ENCODE peak calls at places on chromosome 6, in nine cellular contexts. One of them, this sample, is unnamed.

GRCh38 chr6:63856271-63856670 is 220.7 kb downstream of the PHF3 start:
- DNase-seq in glomerular endothelial cell: no peak
- DNase-seq in stimulated activated CD4-positive, alpha-beta T cell treated with anti-CD3 and anti-CD28 coated beads, Interleukin-2, amount 100 ng/mL, for 24 hours: no peak
- DNase-seq in GM04504: no peak
- DNase-seq in activated CD8-positive, alpha-beta memory T cell treated with anti-CD3 and anti-CD28 coated beads, Interleukin-2, amount 50 U/mL, for 4 hours: no peak
- DNase-seq in stimulated activated CD8-positive, alpha-beta memory T cell treated with anti-CD3 and anti-CD28 coated beads, Interleukin-2, amount 100 ng/mL, for 1 hour: no peak
- DNase-seq in HCT116: no peak
- DNase-seq in MV-4-11: no peak
- DNase-seq in NCI-H1436 treated with DMSO at 0.1 percent for 48 hours: no peak
- DNase-seq in this sample: no peak

GRCh38 chr6:46849361-46849690 is 56.1 kb downstream of the MEP1A start:
- DNase-seq in activated CD8-positive, alpha-beta memory T cell treated with anti-CD3 and anti-CD28 coated beads, Interleukin-2, amount 50 U/mL, for 4 hours: no peak
- DNase-seq in MV-4-11: no peak
- DNase-seq in stimulated activated CD8-positive, alpha-beta memory T cell treated with anti-CD3 and anti-CD28 coated beads, Interleukin-2, amount 100 ng/mL, for 1 hour: no peak
- DNase-seq in HCT116: no peak
- DNase-seq in glomerular endothelial cell: no peak
- DNase-seq in NCI-H1436 treated with DMSO at 0.1 percent for 48 hours: no peak
- DNase-seq in GM04504: no peak
- DNase-seq in stimulated activated CD4-positive, alpha-beta T cell treated with anti-CD3 and anti-CD28 coated beads, Interleukin-2, amount 100 ng/mL, for 24 hours: no peak
- DNase-seq in this sample: no peak

GRCh38 chr6:30194797-30195690 is 18.2 kb downstream of the TRIM26 start:
- DNase-seq in NCI-H1436 treated with DMSO at 0.1 percent for 48 hours: no peak
- DNase-seq in glomerular endothelial cell: no peak
- DNase-seq in stimulated activated CD4-positive, alpha-beta T cell treated with anti-CD3 and anti-CD28 coated beads, Interleukin-2, amount 100 ng/mL, for 24 hours: no peak
- DNase-seq in MV-4-11: no peak
- DNase-seq in stimulated activated CD8-positive, alpha-beta memory T cell treated with anti-CD3 and anti-CD28 coated beads, Interleukin-2, amount 100 ng/mL, for 1 hour: no peak
- DNase-seq in HCT116: no peak
- DNase-seq in GM04504: no peak
- DNase-seq in activated CD8-positive, alpha-beta memory T cell treated with anti-CD3 and anti-CD28 coated beads, Interleukin-2, amount 50 U/mL, for 4 hours: no peak
- DNase-seq in this sample: no peak

GRCh38 chr6:32906539-32906938 is 34.3 kb downstream of the HLA-DMB start:
- DNase-seq in stimulated activated CD8-positive, alpha-beta memory T cell treated with anti-CD3 and anti-CD28 coated beads, Interleukin-2, amount 100 ng/mL, for 1 hour: no peak
- DNase-seq in MV-4-11: no peak
- DNase-seq in activated CD8-positive, alpha-beta memory T cell treated with anti-CD3 and anti-CD28 coated beads, Interleukin-2, amount 50 U/mL, for 4 hours: no peak
- DNase-seq in stimulated activated CD4-positive, alpha-beta T cell treated with anti-CD3 and anti-CD28 coated beads, Interleukin-2, amount 100 ng/mL, for 24 hours: no peak
- DNase-seq in NCI-H1436 treated with DMSO at 0.1 percent for 48 hours: no peak
- DNase-seq in GM04504: no peak
- DNase-seq in HCT116: no peak
- DNase-seq in glomerular endothelial cell: no peak
- DNase-seq in this sample: no peak

GRCh38 chr6:132520953-132521352 is 8.0 kb upstream of the STX7 start:
- DNase-seq in HCT116: no peak
- DNase-seq in activated CD8-positive, alpha-beta memory T cell treated with anti-CD3 and anti-CD28 coated beads, Interleukin-2, amount 50 U/mL, for 4 hours: no peak
- DNase-seq in NCI-H1436 treated with DMSO at 0.1 percent for 48 hours: no peak
- DNase-seq in GM04504: peak; percentile 28
- DNase-seq in MV-4-11: no peak
- DNase-seq in stimulated activated CD4-positive, alpha-beta T cell treated with anti-CD3 and anti-CD28 coated beads, Interleukin-2, amount 100 ng/mL, for 24 hours: no peak
- DNase-seq in glomerular endothelial cell: no peak
- DNase-seq in stimulated activated CD8-positive, alpha-beta memory T cell treated with anti-CD3 and anti-CD28 coated beads, Interleukin-2, amount 100 ng/mL, for 1 hour: no peak
- DNase-seq in this sample: no peak

GRCh38 chr6:40788661-40789111 is 201.5 kb upstream of the LRFN2 start:
- DNase-seq in GM04504: peak; percentile 22
- DNase-seq in stimulated activated CD4-positive, alpha-beta T cell treated with anti-CD3 and anti-CD28 coated beads, Interleukin-2, amount 100 ng/mL, for 24 hours: peak; percentile 30
- DNase-seq in stimulated activated CD8-positive, alpha-beta memory T cell treated with anti-CD3 and anti-CD28 coated beads, Interleukin-2, amount 100 ng/mL, for 1 hour: no peak
- DNase-seq in HCT116: no peak
- DNase-seq in MV-4-11: no peak
- DNase-seq in NCI-H1436 treated with DMSO at 0.1 percent for 48 hours: no peak
- DNase-seq in activated CD8-positive, alpha-beta memory T cell treated with anti-CD3 and anti-CD28 coated beads, Interleukin-2, amount 50 U/mL, for 4 hours: no peak
- DNase-seq in glomerular endothelial cell: no peak
- DNase-seq in this sample: peak; percentile 6

GRCh38 chr6:157155838-157156237 is 167.5 kb downstream of the TMEM242 start:
- DNase-seq in glomerular endothelial cell: no peak
- DNase-seq in stimulated activated CD4-positive, alpha-beta T cell treated with anti-CD3 and anti-CD28 coated beads, Interleukin-2, amount 100 ng/mL, for 24 hours: no peak
- DNase-seq in NCI-H1436 treated with DMSO at 0.1 percent for 48 hours: no peak
- DNase-seq in HCT116: no peak
- DNase-seq in stimulated activated CD8-positive, alpha-beta memory T cell treated with anti-CD3 and anti-CD28 coated beads, Interleukin-2, amount 100 ng/mL, for 1 hour: no peak
- DNase-seq in activated CD8-positive, alpha-beta memory T cell treated with anti-CD3 and anti-CD28 coated beads, Interleukin-2, amount 50 U/mL, for 4 hours: no peak
- DNase-seq in GM04504: no peak
- DNase-seq in MV-4-11: no peak
- DNase-seq in this sample: no peak

GRCh38 chr6:7899889-7900213 is 10.7 kb downstream of the TXNDC5 start:
- DNase-seq in NCI-H1436 treated with DMSO at 0.1 percent for 48 hours: no peak
- DNase-seq in MV-4-11: no peak
- DNase-seq in stimulated activated CD4-positive, alpha-beta T cell treated with anti-CD3 and anti-CD28 coated beads, Interleukin-2, amount 100 ng/mL, for 24 hours: no peak
- DNase-seq in HCT116: no peak
- DNase-seq in GM04504: no peak
- DNase-seq in glomerular endothelial cell: no peak
- DNase-seq in stimulated activated CD8-positive, alpha-beta memory T cell treated with anti-CD3 and anti-CD28 coated beads, Interleukin-2, amount 100 ng/mL, for 1 hour: no peak
- DNase-seq in activated CD8-positive, alpha-beta memory T cell treated with anti-CD3 and anti-CD28 coated beads, Interleukin-2, amount 50 U/mL, for 4 hours: no peak
- DNase-seq in this sample: no peak

GRCh38 chr6:142902636-142903053 is 42.3 kb downstream of the HIVEP2 start:
- DNase-seq in activated CD8-positive, alpha-beta memory T cell treated with anti-CD3 and anti-CD28 coated beads, Interleukin-2, amount 50 U/mL, for 4 hours: peak; percentile 68
- DNase-seq in stimulated activated CD8-positive, alpha-beta memory T cell treated with anti-CD3 and anti-CD28 coated beads, Interleukin-2, amount 100 ng/mL, for 1 hour: peak; percentile 55
- DNase-seq in NCI-H1436 treated with DMSO at 0.1 percent for 48 hours: no peak
- DNase-seq in glomerular endothelial cell: no peak
- DNase-seq in HCT116: peak; percentile 80
- DNase-seq in GM04504: peak; percentile 96
- DNase-seq in MV-4-11: peak; percentile 79
- DNase-seq in stimulated activated CD4-positive, alpha-beta T cell treated with anti-CD3 and anti-CD28 coated beads, Interleukin-2, amount 100 ng/mL, for 24 hours: peak; percentile 64
- DNase-seq in this sample: peak; percentile 74

GRCh38 chr6:168125429-168126001 is 46.5 kb upstream of the FRMD1 start:
- DNase-seq in GM04504: no peak
- DNase-seq in NCI-H1436 treated with DMSO at 0.1 percent for 48 hours: no peak
- DNase-seq in HCT116: no peak
- DNase-seq in stimulated activated CD8-positive, alpha-beta memory T cell treated with anti-CD3 and anti-CD28 coated beads, Interleukin-2, amount 100 ng/mL, for 1 hour: no peak
- DNase-seq in MV-4-11: no peak
- DNase-seq in stimulated activated CD4-positive, alpha-beta T cell treated with anti-CD3 and anti-CD28 coated beads, Interleukin-2, amount 100 ng/mL, for 24 hours: no peak
- DNase-seq in activated CD8-positive, alpha-beta memory T cell treated with anti-CD3 and anti-CD28 coated beads, Interleukin-2, amount 50 U/mL, for 4 hours: no peak
- DNase-seq in glomerular endothelial cell: no peak
- DNase-seq in this sample: no peak

GRCh38 chr6:89842228-89842627 is 12.5 kb downstream of the CASP8AP2 start:
- DNase-seq in activated CD8-positive, alpha-beta memory T cell treated with anti-CD3 and anti-CD28 coated beads, Interleukin-2, amount 50 U/mL, for 4 hours: no peak
- DNase-seq in NCI-H1436 treated with DMSO at 0.1 percent for 48 hours: no peak
- DNase-seq in stimulated activated CD8-positive, alpha-beta memory T cell treated with anti-CD3 and anti-CD28 coated beads, Interleukin-2, amount 100 ng/mL, for 1 hour: no peak
- DNase-seq in glomerular endothelial cell: no peak
- DNase-seq in GM04504: no peak
- DNase-seq in HCT116: no peak
- DNase-seq in MV-4-11: no peak
- DNase-seq in stimulated activated CD4-positive, alpha-beta T cell treated with anti-CD3 and anti-CD28 coated beads, Interleukin-2, amount 100 ng/mL, for 24 hours: no peak
- DNase-seq in this sample: no peak

GRCh38 chr6:131210469-131210868 is 75.2 kb downstream of the AKAP7 start:
- DNase-seq in stimulated activated CD4-positive, alpha-beta T cell treated with anti-CD3 and anti-CD28 coated beads, Interleukin-2, amount 100 ng/mL, for 24 hours: no peak
- DNase-seq in activated CD8-positive, alpha-beta memory T cell treated with anti-CD3 and anti-CD28 coated beads, Interleukin-2, amount 50 U/mL, for 4 hours: no peak
- DNase-seq in stimulated activated CD8-positive, alpha-beta memory T cell treated with anti-CD3 and anti-CD28 coated beads, Interleukin-2, amount 100 ng/mL, for 1 hour: no peak
- DNase-seq in glomerular endothelial cell: no peak
- DNase-seq in HCT116: no peak
- DNase-seq in MV-4-11: no peak
- DNase-seq in GM04504: peak; percentile 29
- DNase-seq in NCI-H1436 treated with DMSO at 0.1 percent for 48 hours: no peak
- DNase-seq in this sample: no peak

GRCh38 chr6:143745160-143746133 is 67.7 kb downstream of the PHACTR2 start:
- DNase-seq in stimulated activated CD4-positive, alpha-beta T cell treated with anti-CD3 and anti-CD28 coated beads, Interleukin-2, amount 100 ng/mL, for 24 hours: no peak
- DNase-seq in MV-4-11: no peak
- DNase-seq in GM04504: no peak
- DNase-seq in NCI-H1436 treated with DMSO at 0.1 percent for 48 hours: no peak
- DNase-seq in HCT116: peak; percentile 15
- DNase-seq in activated CD8-positive, alpha-beta memory T cell treated with anti-CD3 and anti-CD28 coated beads, Interleukin-2, amount 50 U/mL, for 4 hours: no peak
- DNase-seq in glomerular endothelial cell: peak; percentile 47
- DNase-seq in stimulated activated CD8-positive, alpha-beta memory T cell treated with anti-CD3 and anti-CD28 coated beads, Interleukin-2, amount 100 ng/mL, for 1 hour: no peak
- DNase-seq in this sample: no peak

GRCh38 chr6:53210821-53211220 is 62.2 kb upstream of the GCM1 start:
- DNase-seq in NCI-H1436 treated with DMSO at 0.1 percent for 48 hours: no peak
- DNase-seq in activated CD8-positive, alpha-beta memory T cell treated with anti-CD3 and anti-CD28 coated beads, Interleukin-2, amount 50 U/mL, for 4 hours: no peak
- DNase-seq in GM04504: no peak
- DNase-seq in stimulated activated CD4-positive, alpha-beta T cell treated with anti-CD3 and anti-CD28 coated beads, Interleukin-2, amount 100 ng/mL, for 24 hours: no peak
- DNase-seq in MV-4-11: no peak
- DNase-seq in glomerular endothelial cell: no peak
- DNase-seq in HCT116: no peak
- DNase-seq in stimulated activated CD8-positive, alpha-beta memory T cell treated with anti-CD3 and anti-CD28 coated beads, Interleukin-2, amount 100 ng/mL, for 1 hour: no peak
- DNase-seq in this sample: no peak

GRCh38 chr6:63783096-63783495 is 147.5 kb downstream of the PHF3 start:
- DNase-seq in HCT116: no peak
- DNase-seq in GM04504: no peak
- DNase-seq in stimulated activated CD4-positive, alpha-beta T cell treated with anti-CD3 and anti-CD28 coated beads, Interleukin-2, amount 100 ng/mL, for 24 hours: no peak
- DNase-seq in MV-4-11: no peak
- DNase-seq in stimulated activated CD8-positive, alpha-beta memory T cell treated with anti-CD3 and anti-CD28 coated beads, Interleukin-2, amount 100 ng/mL, for 1 hour: no peak
- DNase-seq in activated CD8-positive, alpha-beta memory T cell treated with anti-CD3 and anti-CD28 coated beads, Interleukin-2, amount 50 U/mL, for 4 hours: no peak
- DNase-seq in glomerular endothelial cell: no peak
- DNase-seq in NCI-H1436 treated with DMSO at 0.1 percent for 48 hours: no peak
- DNase-seq in this sample: no peak

GRCh38 chr6:106102034-106102433 is 15.9 kb downstream of the PRDM1 start:
- DNase-seq in glomerular endothelial cell: no peak
- DNase-seq in MV-4-11: no peak
- DNase-seq in stimulated activated CD8-positive, alpha-beta memory T cell treated with anti-CD3 and anti-CD28 coated beads, Interleukin-2, amount 100 ng/mL, for 1 hour: no peak
- DNase-seq in HCT116: no peak
- DNase-seq in stimulated activated CD4-positive, alpha-beta T cell treated with anti-CD3 and anti-CD28 coated beads, Interleukin-2, amount 100 ng/mL, for 24 hours: peak; percentile 70
- DNase-seq in NCI-H1436 treated with DMSO at 0.1 percent for 48 hours: no peak
- DNase-seq in activated CD8-positive, alpha-beta memory T cell treated with anti-CD3 and anti-CD28 coated beads, Interleukin-2, amount 50 U/mL, for 4 hours: no peak
- DNase-seq in GM04504: no peak
- DNase-seq in this sample: peak; percentile 75

GRCh38 chr6:146545608-146546007 is 2.0 kb downstream of the RAB32 start:
- DNase-seq in HCT116: no peak
- DNase-seq in GM04504: peak; percentile 47
- DNase-seq in MV-4-11: peak; percentile 32
- DNase-seq in glomerular endothelial cell: no peak
- DNase-seq in activated CD8-positive, alpha-beta memory T cell treated with anti-CD3 and anti-CD28 coated beads, Interleukin-2, amount 50 U/mL, for 4 hours: no peak
- DNase-seq in NCI-H1436 treated with DMSO at 0.1 percent for 48 hours: no peak
- DNase-seq in stimulated activated CD8-positive, alpha-beta memory T cell treated with anti-CD3 and anti-CD28 coated beads, Interleukin-2, amount 100 ng/mL, for 1 hour: no peak
- DNase-seq in stimulated activated CD4-positive, alpha-beta T cell treated with anti-CD3 and anti-CD28 coated beads, Interleukin-2, amount 100 ng/mL, for 24 hours: no peak
- DNase-seq in this sample: no peak